ENCODE peak calls at places on chromosomes 1 and 21, in seven cellular contexts. W is GM12865, J is AG09309, P is upper lobe of right lung, E is AG04450, A is heart left ventricle, X is body of pancreas. K is an unnamed sample.

GRCh38 chr1:151511636-151512215 is 539 bp downstream of the CGN start:
- DNase-seq in J (no peak), E (no peak), A (peak), P (peak), X (peak), W (peak), K (no peak)

GRCh38 chr1:17908945-17909344 is 153.8 kb downstream of the ACTL8 start:
- DNase-seq in W (no peak), E (no peak), J (no peak), A (no peak), P (peak), X (no peak), K (no peak)

GRCh38 chr1:4786061-4786460 is 131.7 kb downstream of the AJAP1 start:
- DNase-seq in X (no peak), E (no peak), J (no peak), A (no peak), W (no peak), P (peak), K (no peak)

GRCh38 chr1:159775716-159776115 is 5.0 kb upstream of the DUSP23 start:
- DNase-seq in E (no peak), W (no peak), J (no peak), A (no peak), P (no peak), X (no peak), K (no peak)

GRCh38 chr21:45270306-45270821 is 17.3 kb downstream of the POFUT2 start:
- DNase-seq in X (no peak), J (no peak), A (no peak), P (no peak), W (no peak), E (no peak), K (no peak)

GRCh38 chr1:22745675-22746585 is 35.3 kb downstream of the EPHB2 start:
- DNase-seq in P (no peak), A (no peak), J (no peak), W (no peak), X (no peak), E (no peak), K (no peak)

GRCh38 chr1:230292739-230293720 is 133.1 kb downstream of the PGBD5 start:
- DNase-seq in E (no peak), X (peak), A (no peak), P (peak), J (no peak), W (no peak), K (no peak)

GRCh38 chr1:20184997-20185833 is 681 bp upstream of the UBXN10 start:
- DNase-seq in P (no peak), E (no peak), J (no peak), X (no peak), A (no peak), W (no peak), K (no peak)

GRCh38 chr1:210239295-210240155 is 6.9 kb downstream of the SERTAD4 start:
- DNase-seq in J (peak), A (no peak), X (peak), P (no peak), E (peak), W (no peak), K (no peak)

GRCh38 chr21:41653243-41653943 is 113.5 kb downstream of the RIPK4 start:
- DNase-seq in A (no peak), X (no peak), E (no peak), P (peak), J (no peak), W (no peak), K (no peak)

GRCh38 chr1:42240964-42241755 is 76.6 kb upstream of the GUCA2A start:
- DNase-seq in W (peak), E (no peak), J (no peak), P (no peak), X (no peak), A (no peak), K (no peak)

GRCh38 chr1:107479865-107480264 is 339.0 kb downstream of the NTNG1 start:
- DNase-seq in E (no peak), A (no peak), P (no peak), W (no peak), X (no peak), J (no peak), K (no peak)

GRCh38 chr1:113325039-113325438 is 65.3 kb upstream of the MAGI3 start:
- DNase-seq in E (no peak), P (no peak), A (no peak), J (no peak), X (peak), W (no peak), K (no peak)

GRCh38 chr1:224064150-224064549 is 49.8 kb upstream of the FBXO28 start:
- DNase-seq in W (no peak), P (no peak), J (no peak), E (no peak), X (no peak), A (no peak), K (no peak)

GRCh38 chr1:155082301-155082940 is 3.8 kb downstream of the EFNA3 start:
- DNase-seq in J (no peak), W (no peak), A (no peak), E (no peak), X (no peak), P (no peak), K (no peak)
- H3K4me3 ChIP-seq in J (no peak), W (no peak), A (peak), E (no peak), X (no peak), P (no peak), K (no peak)

DNA sequence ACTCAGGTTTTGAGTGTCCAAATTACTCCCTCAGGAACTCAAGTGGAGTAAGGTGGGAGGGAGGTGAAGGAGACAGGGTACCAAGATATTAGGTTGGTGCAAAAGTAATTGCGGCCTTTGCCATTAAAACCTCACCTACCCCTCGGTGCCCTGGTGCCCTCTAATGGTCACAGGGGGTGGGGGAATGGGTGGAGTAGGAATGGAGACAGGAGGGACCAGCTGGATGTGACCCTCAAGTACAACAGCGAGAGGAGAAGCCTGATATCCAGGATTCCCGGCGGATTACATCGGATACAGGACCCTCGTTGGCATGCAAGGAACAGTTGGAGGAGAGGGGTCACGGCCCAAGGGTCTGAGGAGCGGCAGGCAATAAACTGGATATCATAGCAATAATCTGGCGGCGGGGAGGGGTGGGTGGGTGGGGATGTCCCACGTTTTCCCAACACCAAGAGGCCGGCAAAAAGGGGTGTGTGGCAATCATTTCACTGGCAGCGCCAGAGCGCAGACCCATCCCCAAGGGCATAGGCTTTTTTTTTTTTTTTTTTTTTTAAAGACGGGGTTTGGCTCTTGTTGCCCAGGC is 4.3 kb upstream of the ZBTB7B start:
- DNase-seq in E (no peak), W (no peak), A (no peak), X (no peak), P (peak), J (no peak), K (no peak)
- TF ChIP-seq CTCF in E (no peak), W (peak), A (no peak), X (peak), P (no peak), J (no peak), K (peak)

DNA sequence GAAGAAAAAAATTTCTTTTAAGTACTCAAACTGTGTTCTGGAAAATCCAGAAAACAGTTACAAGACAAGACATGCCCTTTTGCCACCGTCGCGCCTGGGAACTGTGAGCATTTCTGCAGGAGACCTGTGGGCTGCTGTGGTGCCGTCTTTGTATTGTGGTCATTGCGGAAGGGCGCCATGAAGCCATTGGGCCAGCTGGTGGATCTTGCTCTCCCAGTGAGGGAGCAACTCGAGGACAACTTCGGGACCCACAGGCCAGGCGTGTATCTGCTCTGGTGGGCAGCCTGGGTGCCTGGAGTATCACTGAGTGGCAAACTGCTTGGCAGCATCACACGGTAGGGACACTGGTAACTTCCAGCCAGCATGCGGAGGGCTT is 3.8 kb upstream of the THEMIS2 start:
- DNase-seq in J (no peak), X (no peak), A (no peak), P (no peak), W (peak), E (no peak), K (no peak)
- H3K4me3 ChIP-seq in J (no peak), X (no peak), A (no peak), P (no peak), W (peak), E (no peak), K (no peak)

GRCh38 chr1:41240806-41241747 is 1.0 kb downstream of the SCMH1 start:
- DNase-seq in J (no peak), A (peak), P (peak), X (peak), W (peak), E (no peak), K (no peak)

GRCh38 chr1:41241748-41242644 is at the start of gene SCMH1:
- DNase-seq in W (peak), E (no peak), P (peak), J (no peak), A (peak), X (peak), K (no peak)

GRCh38 chr1:41238311-41239094 is 3.6 kb downstream of the SCMH1 start:
- DNase-seq in P (no peak), A (no peak), X (no peak), W (peak), J (no peak), E (no peak), K (no peak)

GRCh38 chr1:41242645-41243171 is 602 bp upstream of the SCMH1 start:
- DNase-seq in E (no peak), W (no peak), P (no peak), X (no peak), A (no peak), J (no peak), K (no peak)

GRCh38 chr1:41239988-41240610 is 2.0 kb downstream of the SCMH1 start:
- DNase-seq in A (no peak), E (no peak), X (peak), W (peak), J (peak), P (no peak), K (no peak)
- TF ChIP-seq CTCF in A (no peak), E (peak), X (peak), W (peak), J (peak), P (peak), K (peak)

DNA sequence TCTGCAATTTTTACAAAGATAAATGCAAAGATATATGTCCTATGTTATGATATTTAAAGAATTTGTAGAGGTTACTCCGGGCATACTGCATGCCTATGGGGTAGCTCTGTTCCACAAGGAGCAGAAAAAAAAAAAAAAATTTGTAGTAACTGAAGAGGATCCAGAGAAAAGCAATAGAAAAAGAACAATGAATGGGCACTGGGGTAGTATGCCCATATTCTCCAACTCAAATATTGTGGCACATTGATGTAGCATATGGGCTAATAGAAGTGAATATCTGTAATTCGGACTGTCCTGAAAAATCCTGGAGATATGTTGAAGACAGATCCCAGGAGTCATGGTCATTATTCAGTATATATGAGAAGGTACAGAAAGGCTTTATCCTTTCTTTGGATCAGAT is 1.1 kb upstream of the AKIRIN1 start:
- DNase-seq in A (no peak), P (no peak), X (no peak), E (no peak), W (no peak), J (no peak), K (no peak)
- H3K4me3 ChIP-seq in A (no peak), P (no peak), X (no peak), E (no peak), W (no peak), J (no peak), K (no peak)

DNA sequence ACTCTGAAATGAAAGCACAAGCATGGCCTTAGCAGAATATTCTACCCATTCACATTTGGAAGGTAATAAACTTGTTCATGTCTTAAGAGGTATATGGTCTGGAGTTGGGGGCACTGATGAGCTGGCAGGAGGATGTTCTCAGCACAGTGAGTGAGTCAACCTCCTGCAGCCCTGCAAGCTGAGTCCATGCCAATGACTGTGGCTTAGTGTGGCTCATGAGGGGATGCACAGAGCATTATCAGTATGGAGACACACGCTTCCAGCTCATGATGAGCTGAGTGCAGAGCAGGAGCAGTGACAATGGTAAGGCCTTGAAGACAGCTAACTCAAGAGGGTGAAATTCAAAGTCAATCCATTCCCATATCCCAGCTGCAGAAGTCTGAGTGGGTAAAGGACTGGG is 102.3 kb downstream of the TNFSF18 start:
- DNase-seq in X (no peak), W (no peak), P (no peak), A (no peak), E (no peak), J (peak), K (no peak)
- TF ChIP-seq CTCF in X (no peak), W (no peak), P (no peak), A (no peak), E (no peak), J (no peak), K (no peak)

GRCh38 chr1:8517579-8518489 is 199.9 kb downstream of the SLC45A1 start:
- DNase-seq in X (no peak), A (no peak), E (no peak), W (no peak), P (no peak), J (no peak), K (no peak)

GRCh38 chr1:8518490-8518801 is 200.5 kb downstream of the SLC45A1 start:
- DNase-seq in X (no peak), W (no peak), A (no peak), E (no peak), P (no peak), J (no peak), K (no peak)

GRCh38 chr1:8523641-8524206 is 205.8 kb downstream of the SLC45A1 start:
- DNase-seq in P (no peak), A (no peak), E (no peak), J (no peak), W (peak), X (no peak), K (no peak)

GRCh38 chr1:8519167-8519566 is 201.3 kb downstream of the SLC45A1 start:
- DNase-seq in W (no peak), X (no peak), J (no peak), A (no peak), E (no peak), P (no peak), K (no peak)

DNA sequence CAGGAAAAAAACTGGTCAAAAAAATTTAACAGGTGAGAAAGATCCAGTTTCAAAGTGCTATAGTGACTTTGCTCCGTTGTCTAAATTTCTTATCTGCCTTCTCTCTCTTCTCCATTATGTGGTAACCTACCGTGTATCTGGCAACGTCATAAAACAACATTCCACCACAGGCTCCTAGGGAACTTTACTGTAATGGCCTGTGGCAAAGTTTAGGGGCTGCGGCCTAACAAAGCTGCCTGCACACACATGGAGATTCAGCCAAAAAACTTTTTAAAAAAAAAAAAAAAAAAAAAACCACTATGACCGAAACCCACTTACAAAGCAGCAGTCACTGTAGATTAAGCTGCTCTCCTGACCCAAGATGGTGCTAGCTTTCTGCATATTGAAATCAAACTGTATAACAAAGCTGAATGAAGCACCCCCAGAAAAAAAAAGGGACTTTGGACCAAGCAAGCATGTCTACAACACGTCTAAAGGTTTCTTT is 202.6 kb downstream of the SLC45A1 start:
- DNase-seq in X (no peak), W (no peak), A (no peak), P (no peak), J (no peak), E (no peak), K (no peak)
- H3K4me3 ChIP-seq in X (no peak), W (no peak), A (no peak), P (no peak), J (no peak), E (no peak), K (no peak)

K was measured in GM12864.